ENCODE peak calls at places on chromosomes 13 and 19, in ten cellular contexts. J is stimulated activated CD4-positive, alpha-beta T cell treated with anti-CD3 and anti-CD28 coated beads, Interleukin-15, amount 100 ng/mL, for 1 hour; U is AG09319; F is K562; O is NCI-H1417; R is Right ventricle myocardium superior; Y is NCI-H69; I is RWPE1; V is dorsolateral prefrontal cortex; E is NCI-H460. Z is an unnamed sample.

GRCh38 chr19:50315773-50316448 is 13.3 kb downstream of the KCNC3 start:
- DNase-seq in J (no peak), O (peak; percentile 75), Y (peak; percentile 77), I (no peak), V (no peak), U (no peak), F (peak; percentile 61), R (no peak), E (no peak), Z (no peak)

GRCh38 chr13:109899748-109900147 is 113.4 kb upstream of the IRS2 start:
- DNase-seq in R (no peak), I (no peak), V (no peak), O (no peak), E (no peak), Y (no peak), F (no peak), J (no peak), U (no peak), Z (no peak)

GRCh38 chr13:84985860-84986259 is 813.4 kb downstream of the SLITRK6 start:
- DNase-seq in I (no peak), E (no peak), O (no peak), F (no peak), U (no peak), J (no peak), Y (peak; percentile 8), R (no peak), V (no peak), Z (no peak)

GRCh38 chr13:73880365-73880764 is 253.8 kb downstream of the KLF12 start:
- DNase-seq in E (no peak), I (no peak), V (no peak), U (no peak), O (no peak), J (no peak), Y (peak; percentile 59), F (no peak), R (no peak), Z (no peak)

GRCh38 chr19:53157601-53158000 is 1.3 kb downstream of the ZNF347 start:
- DNase-seq in E (no peak), F (no peak), V (no peak), R (no peak), Y (no peak), O (peak; percentile 0), U (no peak), J (no peak), I (no peak), Z (no peak)

GRCh38 chr19:3496392-3497273 is 3.8 kb downstream of the DOHH start:
- DNase-seq in I (no peak), J (no peak), E (no peak), U (no peak), O (no peak), F (no peak), Y (no peak), V (no peak), R (no peak), Z (no peak)

GRCh38 chr19:13076787-13077186 is 25.9 kb downstream of the LYL1 start:
- DNase-seq in F (no peak), U (no peak), O (no peak), I (no peak), V (no peak), J (no peak), E (no peak), Y (no peak), R (no peak), Z (no peak)

GRCh38 chr19:14031719-14032480 is at the start of gene IL27RA:
- DNase-seq in I (peak; percentile 54), J (peak; percentile 65), F (peak; percentile 80), Y (peak; percentile 83), U (no peak), R (peak; percentile 81), E (peak; percentile 42), O (peak; percentile 81), V (no peak), Z (peak; percentile 52)

GRCh38 chr13:37806666-37807065 is 62.9 kb downstream of the TRPC4 start:
- DNase-seq in U (no peak), Y (no peak), R (no peak), E (no peak), V (no peak), J (no peak), I (no peak), O (no peak), F (no peak), Z (no peak)

GRCh38 chr13:110338441-110339101 is 31.5 kb downstream of the COL4A2 start:
- DNase-seq in Y (no peak), R (peak; percentile 77), J (no peak), V (no peak), E (no peak), I (no peak), F (no peak), O (no peak), U (no peak), Z (no peak)

GRCh38 chr19:30852168-30852567 is 480.0 kb downstream of the ZNF536 start:
- DNase-seq in U (no peak), R (no peak), V (no peak), Y (no peak), F (no peak), E (no peak), J (no peak), I (no peak), O (no peak), Z (no peak)

GRCh38 chr19:2633693-2634075 is 68.8 kb downstream of the GNG7 start:
- DNase-seq in R (no peak), V (no peak), I (no peak), O (no peak), E (no peak), U (no peak), Y (no peak), F (no peak), J (no peak), Z (no peak)

GRCh38 chr13:49443327-49443688 is 556 bp downstream of the CAB39L start:
- DNase-seq in V (no peak), E (no peak), O (peak; percentile 75), U (no peak), J (no peak), I (no peak), F (no peak), Y (peak; percentile 52), R (no peak), Z (no peak)

GRCh38 chr19:46426506-46427162 is 2.1 kb downstream of the PNMA8C start:
- DNase-seq in F (peak; percentile 84), U (no peak), J (no peak), E (peak; percentile 65), V (peak; percentile 72), Y (peak; percentile 86), I (peak; percentile 50), O (peak; percentile 75), R (peak; percentile 87), Z (peak; percentile 66)

GRCh38 chr19:39428309-39429112 is 7.2 kb downstream of the RPS16 start:
- DNase-seq in Y (no peak), F (no peak), E (no peak), U (no peak), R (peak; percentile 83), V (no peak), J (no peak), I (no peak), O (no peak), Z (no peak)

GRCh38 chr13:36046672-36047071 is 84.5 kb downstream of the DCLK1 start:
- DNase-seq in F (no peak), Y (no peak), E (no peak), V (no peak), I (no peak), U (no peak), R (no peak), O (no peak), J (no peak), Z (no peak)

GRCh38 chr13:41293272-41293671 is 17.8 kb upstream of the NAA16 start:
- DNase-seq in Y (no peak), I (no peak), E (no peak), J (no peak), O (no peak), R (no peak), V (no peak), U (no peak), F (no peak), Z (no peak)

GRCh38 chr13:97021241-97021640 is 27.0 kb upstream of the OXGR1 start:
- DNase-seq in U (no peak), O (no peak), J (no peak), F (no peak), V (no peak), Y (no peak), E (no peak), I (no peak), R (no peak), Z (no peak)

GRCh38 chr13:43961909-43962308 is 82.2 kb downstream of the LACC1 start:
- DNase-seq in U (no peak), Y (no peak), E (no peak), I (peak; percentile 6), R (no peak), F (no peak), J (no peak), O (no peak), V (no peak), Z (no peak)

GRCh38 chr19:31498781-31499180 is 149.5 kb upstream of the TSHZ3 start:
- DNase-seq in I (no peak), F (no peak), E (no peak), V (no peak), U (no peak), O (no peak), R (no peak), Y (no peak), J (no peak), Z (no peak)

GRCh38 chr13:30816733-30817132 is 81.4 kb downstream of the ALOX5AP start:
- DNase-seq in U (no peak), J (no peak), F (no peak), Y (peak; percentile 15), E (no peak), I (no peak), O (no peak), V (no peak), R (no peak), Z (no peak)

GRCh38 chr13:97986841-97987240 is 33.4 kb downstream of the IPO5 start:
- DNase-seq in F (no peak), I (no peak), Y (no peak), E (no peak), U (no peak), J (no peak), R (no peak), V (no peak), O (no peak), Z (no peak)

GRCh38 chr13:39818953-39819352 is 163.5 kb downstream of the COG6 start:
- DNase-seq in U (no peak), F (no peak), R (no peak), I (no peak), E (no peak), Y (no peak), J (no peak), O (no peak), V (no peak), Z (no peak)

GRCh38 chr19:14650161-14650560 is 24.5 kb downstream of the ADGRE3 start:
- DNase-seq in J (no peak), U (no peak), V (no peak), R (no peak), E (no peak), F (no peak), O (no peak), I (no peak), Y (no peak), Z (no peak)

GRCh38 chr13:99610702-99611289 is 109.5 kb downstream of the TM9SF2 start:
- DNase-seq in E (no peak), R (no peak), I (no peak), O (peak; percentile 21), V (no peak), J (no peak), F (no peak), U (no peak), Y (peak; percentile 75), Z (no peak)

GRCh38 chr19:10654610-10655456 is 687 bp downstream of the ILF3 start:
- DNase-seq in U (no peak), O (peak; percentile 91), Y (peak; percentile 95), R (peak; percentile 55), I (peak; percentile 66), E (peak; percentile 26), F (peak; percentile 96), J (no peak), V (no peak), Z (no peak)

GRCh38 chr19:29421186-29421525 is 104.6 kb upstream of the VSTM2B start:
- DNase-seq in F (no peak), J (no peak), U (no peak), V (no peak), Y (no peak), I (peak; percentile 18), R (no peak), E (no peak), O (no peak), Z (no peak)

GRCh38 chr13:81658598-81659370 is 1317.9 kb upstream of the SPRY2 start:
- DNase-seq in V (no peak), R (no peak), E (no peak), I (no peak), Y (peak; percentile 4), U (no peak), F (no peak), J (no peak), O (no peak), Z (no peak)